ENCODE peak calls at places on chromosomes 16 and 17, in five cellular contexts. Z is HepG2, D is A549, J is K562, U is GM12878. O is an unnamed sample.

GRCh38 chr16:29311636-29312344 is 94.7 kb downstream of the NPIPB11 start:
- DNase-seq in Z (no peak), D (no peak), J (no peak), U (no peak), O (no peak)

GRCh38 chr16:59878999-59879398 is 1144.9 kb upstream of the GOT2 start:
- DNase-seq in Z (no peak), D (peak; percentile 53), J (no peak), U (no peak), O (no peak)

GRCh38 chr17:63290784-63291183 is 155.3 kb downstream of the CYB561 start:
- DNase-seq in Z (no peak), D (no peak), J (no peak), U (no peak), O (no peak)

GRCh38 chr16:57299009-57299718 is 14.7 kb upstream of the PLLP start:
- DNase-seq in Z (peak; percentile 71), D (peak; percentile 86), J (peak; percentile 44), U (no peak), O (no peak)

GRCh38 chr17:42679492-42680330 is 1.9 kb downstream of the CCR10 start:
- DNase-seq in Z (no peak), D (peak; percentile 92), J (peak; percentile 54), U (no peak), O (peak; percentile 75)

GRCh38 chr17:12352127-12352526 is 313.6 kb upstream of the MYOCD start:
- DNase-seq in Z (no peak), D (no peak), J (no peak), U (no peak), O (no peak)

GRCh38 chr17:58757162-58757613 is 1.5 kb downstream of the PPM1E start:
- DNase-seq in Z (no peak), D (no peak), J (no peak), U (no peak), O (no peak)

GRCh38 chr16:81513204-81514040 is 68.8 kb downstream of the CMIP start:
- DNase-seq in Z (peak; percentile 90), D (peak; percentile 68), J (no peak), U (no peak), O (no peak)

GRCh38 chr17:75033346-75034235 is 13.2 kb downstream of the ATP5PD start:
- DNase-seq in Z (peak; percentile 94), D (peak; percentile 97), J (peak; percentile 82), U (peak; percentile 83), O (peak; percentile 90)

GRCh38 chr17:61406543-61406845 is 6.9 kb downstream of the TBX2 start:
- DNase-seq in Z (no peak), D (no peak), J (no peak), U (no peak), O (no peak)

GRCh38 chr16:81843243-81843582 is 64.1 kb downstream of the PLCG2 start:
- DNase-seq in Z (no peak), D (no peak), J (no peak), U (no peak), O (no peak)

GRCh38 chr16:20867585-20867984 is 32.6 kb downstream of the DCUN1D3 start:
- DNase-seq in Z (no peak), D (no peak), J (no peak), U (no peak), O (peak; percentile 46)

GRCh38 chr17:70774339-70775110 is 605.2 kb downstream of the KCNJ2 start:
- DNase-seq in Z (no peak), D (no peak), J (no peak), U (no peak), O (no peak)

GRCh38 chr16:66842765-66843164 is 1.4 kb upstream of the CA7 start:
- DNase-seq in Z (no peak), D (no peak), J (no peak), U (no peak), O (peak; percentile 19)

GRCh38 chr17:29760279-29760721 is 137.6 kb upstream of the CORO6 start:
- DNase-seq in Z (no peak), D (no peak), J (no peak), U (peak; percentile 85), O (peak; percentile 39)

GRCh38 chr17:68257924-68258323 is 10.1 kb downstream of the AMZ2 start:
- DNase-seq in Z (no peak), D (no peak), J (no peak), U (no peak), O (peak; percentile 13)

GRCh38 chr17:73838815-73839214 is 194.6 kb upstream of the SDK2 start:
- DNase-seq in Z (no peak), D (no peak), J (no peak), U (no peak), O (no peak)

GRCh38 chr17:55660171-55660886 is 62.3 kb downstream of the TMEM100 start:
- DNase-seq in Z (peak; percentile 9), D (no peak), J (no peak), U (no peak), O (no peak)

GRCh38 chr16:89924298-89924924 is 1.3 kb downstream of the TUBB3 start:
- DNase-seq in Z (peak; percentile 55), D (peak; percentile 58), J (peak; percentile 56), U (no peak), O (peak; percentile 44)

GRCh38 chr17:40417609-40418427 is at the start of gene TOP2A:
- DNase-seq in Z (peak; percentile 100), D (peak; percentile 100), J (peak; percentile 100), U (peak; percentile 99), O (peak; percentile 100)

DNA sequence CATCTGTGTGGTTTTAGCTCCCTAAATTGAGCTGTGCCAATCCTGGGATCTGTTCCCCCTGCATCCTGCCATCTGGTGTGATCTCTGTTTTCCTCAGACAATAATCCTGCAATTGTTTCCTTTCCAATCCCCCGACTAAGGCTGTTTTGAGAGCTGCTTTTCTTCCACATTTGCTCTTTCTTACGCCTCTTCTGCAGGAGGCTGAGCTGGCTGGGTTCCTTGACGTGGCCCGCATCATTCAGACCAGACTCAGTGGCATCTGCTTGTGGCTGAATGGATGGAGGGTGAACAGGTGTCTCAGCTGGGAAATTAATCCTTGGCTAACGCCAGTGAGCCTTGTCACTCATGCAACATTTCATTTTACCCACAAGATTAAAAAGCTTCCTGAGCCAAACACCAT is 9.8 kb upstream of the MED9 start:
- DNase-seq in Z (no peak), D (no peak), J (no peak), U (no peak), O (no peak)
- TF ChIP-seq BHLHE40 in Z (no peak), D (no peak), J (no peak), U (no peak), O (no peak)

DNA sequence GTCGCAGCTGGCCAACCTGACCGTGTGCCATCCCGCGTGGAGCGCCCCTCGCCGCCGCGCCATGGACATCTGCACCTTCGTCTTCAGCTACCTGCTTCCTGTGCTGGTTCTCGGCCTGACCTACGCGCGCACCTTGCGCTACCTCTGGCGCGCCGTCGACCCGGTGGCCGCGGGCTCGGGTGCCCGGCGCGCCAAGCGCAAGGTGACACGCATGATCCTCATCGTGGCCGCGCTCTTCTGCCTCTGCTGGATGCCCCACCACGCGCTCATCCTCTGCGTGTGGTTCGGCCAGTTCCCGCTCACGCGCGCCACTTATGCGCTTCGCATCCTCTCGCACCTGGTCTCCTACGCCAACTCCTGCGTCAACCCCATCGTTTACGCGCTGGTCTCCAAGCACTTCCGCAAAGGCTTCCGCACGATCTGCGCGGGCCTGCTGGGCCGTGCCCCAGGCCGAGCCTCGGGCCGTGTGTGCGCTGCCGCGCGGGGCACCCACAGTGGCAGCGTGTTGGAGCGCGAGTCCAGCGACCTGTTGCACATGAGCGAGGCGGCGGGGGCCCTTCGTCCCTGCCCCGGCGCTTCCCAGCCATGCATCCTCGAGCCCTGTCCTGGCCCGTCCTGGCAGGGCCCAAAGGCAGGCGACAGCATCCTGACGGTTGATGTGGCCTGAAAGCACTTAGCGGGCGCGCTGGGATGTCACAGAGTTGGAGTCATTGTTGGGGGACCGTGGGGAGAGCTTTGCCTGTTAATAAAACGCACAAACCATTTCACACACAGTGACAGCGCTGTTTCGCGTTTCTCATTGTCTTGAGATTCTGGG is 2.0 kb upstream of the ZACN start:
- DNase-seq in Z (no peak), D (no peak), J (no peak), U (no peak), O (peak; percentile 41)
- TF ChIP-seq RAD21 in Z (no peak), D (no peak), J (no peak), U (no peak), O (no peak)

GRCh38 chr17:76476736-76477135 is 9.3 kb downstream of the AANAT start:
- DNase-seq in Z (no peak), D (no peak), J (no peak), U (no peak), O (no peak)
- TF ChIP-seq BHLHE40 in Z (no peak), D (no peak), J (no peak), U (no peak), O (no peak)

GRCh38 chr16:79902351-79902750 is 301.8 kb upstream of the MAF start:
- DNase-seq in Z (no peak), D (no peak), J (no peak), U (no peak), O (no peak)
- TF ChIP-seq RAD21 in Z (no peak), D (no peak), J (no peak), U (no peak), O (no peak)

GRCh38 chr17:7844292-7845154 is 10.3 kb upstream of the TMEM88 start:
- DNase-seq in Z (peak; percentile 92), D (peak; percentile 97), J (peak; percentile 91), U (peak; percentile 68), O (peak; percentile 94)
- TF ChIP-seq BHLHE40 in Z (peak; percentile 29), D (no peak), J (no peak), U (no peak), O (no peak)

GRCh38 chr16:83717308-83717707 is 90.5 kb upstream of the HSBP1 start:
- DNase-seq in Z (no peak), D (no peak), J (peak; percentile 25), U (no peak), O (no peak)

GRCh38 chr16:83722501-83723183 is 85.1 kb upstream of the HSBP1 start:
- DNase-seq in Z (no peak), D (no peak), J (no peak), U (no peak), O (no peak)

GRCh38 chr16:83717814-83718213 is 90.0 kb upstream of the HSBP1 start:
- DNase-seq in Z (no peak), D (no peak), J (no peak), U (no peak), O (peak; percentile 49)

GRCh38 chr16:83720981-83721380 is 86.8 kb upstream of the HSBP1 start:
- DNase-seq in Z (no peak), D (no peak), J (no peak), U (no peak), O (no peak)

GRCh38 chr16:83720213-83720612 is 87.6 kb upstream of the HSBP1 start:
- DNase-seq in Z (no peak), D (no peak), J (no peak), U (no peak), O (no peak)
- TF ChIP-seq RAD21 in Z (no peak), D (no peak), J (no peak), U (no peak), O (no peak)